ENCODE peak calls at places on chromosomes 1 and 21, in seven cellular contexts. One of them, this sample, is unnamed. For H3K4me1, the result is how much of the 10 kb centered on the place peaks cover.

GRCh38 chr1:98761238-98761637 is 99.7 kb downstream of the SNX7 start:
- DNase-seq in lower lobe of right lung: no peak
- DNase-seq in effector memory CD4-positive, alpha-beta T cell: no peak
- DNase-seq in aorta: no peak
- DNase-seq in heart left ventricle: no peak
- DNase-seq in right cardiac atrium: no peak
- DNase-seq in A549: no peak
- DNase-seq in this sample: no peak

GRCh38 chr1:15204931-15205330 is 42.1 kb upstream of the FHAD1 start:
- DNase-seq in lower lobe of right lung: no peak
- DNase-seq in heart left ventricle: no peak
- DNase-seq in effector memory CD4-positive, alpha-beta T cell: no peak
- DNase-seq in A549: no peak
- DNase-seq in right cardiac atrium: no peak
- DNase-seq in aorta: peak
- DNase-seq in this sample: no peak

GRCh38 chr1:235259133-235259778 is 68.7 kb downstream of the ARID4B start:
- DNase-seq in lower lobe of right lung: no peak
- DNase-seq in A549: no peak
- DNase-seq in aorta: no peak
- DNase-seq in right cardiac atrium: no peak
- DNase-seq in heart left ventricle: no peak
- DNase-seq in effector memory CD4-positive, alpha-beta T cell: no peak
- DNase-seq in this sample: no peak

GRCh38 chr1:210434224-210434623 is 105.5 kb downstream of the HHAT start:
- DNase-seq in lower lobe of right lung: no peak
- DNase-seq in right cardiac atrium: no peak
- DNase-seq in effector memory CD4-positive, alpha-beta T cell: no peak
- DNase-seq in aorta: no peak
- DNase-seq in heart left ventricle: no peak
- DNase-seq in A549: no peak
- DNase-seq in this sample: no peak

GRCh38 chr1:156474966-156475365 is 25.6 kb downstream of the MEF2D start:
- DNase-seq in effector memory CD4-positive, alpha-beta T cell: no peak
- DNase-seq in heart left ventricle: no peak
- DNase-seq in A549: no peak
- DNase-seq in lower lobe of right lung: no peak
- DNase-seq in right cardiac atrium: peak
- DNase-seq in aorta: peak
- DNase-seq in this sample: no peak

GRCh38 chr1:3089490-3089889 is 20.5 kb downstream of the PRDM16 start:
- DNase-seq in effector memory CD4-positive, alpha-beta T cell: no peak
- DNase-seq in A549: no peak
- DNase-seq in lower lobe of right lung: no peak
- DNase-seq in aorta: no peak
- DNase-seq in heart left ventricle: no peak
- DNase-seq in right cardiac atrium: no peak
- DNase-seq in this sample: no peak

GRCh38 chr1:112881742-112882127 is 74.3 kb downstream of the SLC16A1 start:
- DNase-seq in aorta: no peak
- DNase-seq in lower lobe of right lung: no peak
- DNase-seq in effector memory CD4-positive, alpha-beta T cell: no peak
- DNase-seq in A549: no peak
- DNase-seq in right cardiac atrium: no peak
- DNase-seq in heart left ventricle: no peak
- DNase-seq in this sample: no peak

GRCh38 chr1:225454067-225454618 is 26.3 kb upstream of the LBR start:
- DNase-seq in aorta: no peak
- DNase-seq in lower lobe of right lung: no peak
- DNase-seq in effector memory CD4-positive, alpha-beta T cell: no peak
- DNase-seq in A549: no peak
- DNase-seq in heart left ventricle: no peak
- DNase-seq in right cardiac atrium: no peak
- DNase-seq in this sample: no peak

GRCh38 chr1:16091296-16091695 is 17.8 kb upstream of the FAM131C start:
- DNase-seq in heart left ventricle: no peak
- DNase-seq in right cardiac atrium: no peak
- DNase-seq in A549: no peak
- DNase-seq in effector memory CD4-positive, alpha-beta T cell: no peak
- DNase-seq in aorta: peak
- DNase-seq in lower lobe of right lung: no peak
- DNase-seq in this sample: no peak

GRCh38 chr1:7477593-7477992 is 293.5 kb upstream of the VAMP3 start:
- DNase-seq in A549: no peak
- DNase-seq in effector memory CD4-positive, alpha-beta T cell: no peak
- DNase-seq in right cardiac atrium: peak
- DNase-seq in aorta: no peak
- DNase-seq in heart left ventricle: no peak
- DNase-seq in lower lobe of right lung: no peak
- DNase-seq in this sample: no peak

GRCh38 chr1:179816196-179816960 is 61.2 kb downstream of the TOR1AIP2 start:
- DNase-seq in aorta: peak
- DNase-seq in A549: no peak
- DNase-seq in heart left ventricle: peak
- DNase-seq in effector memory CD4-positive, alpha-beta T cell: no peak
- DNase-seq in lower lobe of right lung: no peak
- DNase-seq in right cardiac atrium: peak
- DNase-seq in this sample: no peak

GRCh38 chr1:70146488-70146887 is 58.9 kb downstream of the LRRC40 start:
- DNase-seq in A549: no peak
- DNase-seq in aorta: no peak
- DNase-seq in right cardiac atrium: no peak
- DNase-seq in heart left ventricle: no peak
- DNase-seq in effector memory CD4-positive, alpha-beta T cell: no peak
- DNase-seq in lower lobe of right lung: no peak
- DNase-seq in this sample: no peak

GRCh38 chr21:23639726-23640125 is 1967.6 kb downstream of the MRPL39 start:
- DNase-seq in A549: no peak
- DNase-seq in heart left ventricle: no peak
- DNase-seq in effector memory CD4-positive, alpha-beta T cell: no peak
- DNase-seq in aorta: no peak
- DNase-seq in right cardiac atrium: no peak
- DNase-seq in lower lobe of right lung: no peak
- DNase-seq in this sample: no peak

GRCh38 chr1:164586619-164587018 is 27.6 kb downstream of the PBX1 start:
- DNase-seq in lower lobe of right lung: no peak
- DNase-seq in A549: no peak
- DNase-seq in aorta: no peak
- DNase-seq in right cardiac atrium: no peak
- DNase-seq in heart left ventricle: no peak
- DNase-seq in effector memory CD4-positive, alpha-beta T cell: no peak
- DNase-seq in this sample: no peak

GRCh38 chr1:175591083-175591743 is 152.2 kb downstream of the TNR start:
- DNase-seq in right cardiac atrium: peak
- DNase-seq in lower lobe of right lung: no peak
- DNase-seq in heart left ventricle: peak
- DNase-seq in A549: no peak
- DNase-seq in effector memory CD4-positive, alpha-beta T cell: no peak
- DNase-seq in aorta: no peak
- DNase-seq in this sample: no peak

GRCh38 chr1:112251766-112252506 is 144.1 kb upstream of the CTTNBP2NL start:
- DNase-seq in A549: peak
- DNase-seq in lower lobe of right lung: no peak
- DNase-seq in right cardiac atrium: no peak
- DNase-seq in aorta: no peak
- DNase-seq in effector memory CD4-positive, alpha-beta T cell: no peak
- DNase-seq in heart left ventricle: no peak
- DNase-seq in this sample: no peak

GRCh38 chr1:185929759-185930158 is 195.6 kb downstream of the HMCN1 start:
- DNase-seq in aorta: no peak
- DNase-seq in right cardiac atrium: no peak
- DNase-seq in A549: no peak
- DNase-seq in heart left ventricle: no peak
- DNase-seq in effector memory CD4-positive, alpha-beta T cell: no peak
- DNase-seq in lower lobe of right lung: no peak
- DNase-seq in this sample: no peak

GRCh38 chr1:88867743-88868521 is 23.4 kb downstream of the GTF2B start:
- DNase-seq in aorta: no peak
- DNase-seq in heart left ventricle: no peak
- DNase-seq in right cardiac atrium: no peak
- DNase-seq in effector memory CD4-positive, alpha-beta T cell: no peak
- DNase-seq in lower lobe of right lung: no peak
- DNase-seq in A549: no peak
- DNase-seq in this sample: no peak

GRCh38 chr1:3903141-3904005 is 3.3 kb upstream of the C1orf174 start:
- DNase-seq in aorta: peak
- DNase-seq in heart left ventricle: no peak
- DNase-seq in lower lobe of right lung: peak
- DNase-seq in effector memory CD4-positive, alpha-beta T cell: no peak
- DNase-seq in right cardiac atrium: no peak
- DNase-seq in A549: no peak
- DNase-seq in this sample: no peak

GRCh38 chr1:103145449-103145848 is 37.1 kb upstream of the COL11A1 start:
- DNase-seq in lower lobe of right lung: no peak
- DNase-seq in effector memory CD4-positive, alpha-beta T cell: no peak
- DNase-seq in A549: no peak
- DNase-seq in heart left ventricle: no peak
- DNase-seq in right cardiac atrium: peak
- DNase-seq in aorta: no peak
- DNase-seq in this sample: no peak

GRCh38 chr1:66395202-66396061 is 138.5 kb upstream of the SGIP1 start:
- DNase-seq in right cardiac atrium: peak
- DNase-seq in effector memory CD4-positive, alpha-beta T cell: no peak
- DNase-seq in heart left ventricle: peak
- DNase-seq in lower lobe of right lung: no peak
- DNase-seq in A549: no peak
- DNase-seq in aorta: no peak
- DNase-seq in this sample: no peak

GRCh38 chr21:42144221-42144620 is 73.1 kb downstream of the UMODL1 start:
- DNase-seq in A549: no peak
- DNase-seq in effector memory CD4-positive, alpha-beta T cell: no peak
- DNase-seq in right cardiac atrium: no peak
- DNase-seq in aorta: peak
- DNase-seq in lower lobe of right lung: no peak
- DNase-seq in heart left ventricle: no peak
- DNase-seq in this sample: no peak

GRCh38 chr1:224565611-224566406 is 50.3 kb upstream of the CNIH3 start:
- DNase-seq in aorta: no peak
- DNase-seq in effector memory CD4-positive, alpha-beta T cell: no peak
- DNase-seq in heart left ventricle: no peak
- DNase-seq in right cardiac atrium: no peak
- DNase-seq in lower lobe of right lung: no peak
- DNase-seq in A549: no peak
- DNase-seq in this sample: no peak

GRCh38 chr1:88763649-88764406 is 79.8 kb downstream of the PKN2 start:
- DNase-seq in A549: no peak
- DNase-seq in lower lobe of right lung: no peak
- DNase-seq in right cardiac atrium: no peak
- DNase-seq in heart left ventricle: no peak
- DNase-seq in aorta: no peak
- DNase-seq in effector memory CD4-positive, alpha-beta T cell: no peak
- DNase-seq in this sample: no peak

GRCh38 chr1:145961425-145962156 is 2.8 kb downstream of the ANKRD34A start:
- DNase-seq in aorta: peak
- DNase-seq in A549: no peak
- DNase-seq in lower lobe of right lung: peak
- DNase-seq in effector memory CD4-positive, alpha-beta T cell: no peak
- DNase-seq in heart left ventricle: peak
- DNase-seq in right cardiac atrium: peak
- DNase-seq in this sample: no peak

GRCh38 chr1:231695439-231696255 is 69.1 kb downstream of the DISC1 start:
- DNase-seq in heart left ventricle: no peak
- DNase-seq in A549: no peak
- DNase-seq in effector memory CD4-positive, alpha-beta T cell: no peak
- DNase-seq in lower lobe of right lung: no peak
- DNase-seq in aorta: no peak
- DNase-seq in right cardiac atrium: no peak
- DNase-seq in this sample: no peak
- H3K4me1 ChIP-seq in heart left ventricle: under half
- H3K4me1 ChIP-seq in A549: under half
- H3K4me1 ChIP-seq in effector memory CD4-positive, alpha-beta T cell: under half
- H3K4me1 ChIP-seq in lower lobe of right lung: under half
- H3K4me1 ChIP-seq in aorta: under half
- H3K4me1 ChIP-seq in right cardiac atrium: under half
- H3K4me1 ChIP-seq in this sample: under half

GRCh38 chr1:32063261-32063681 is 9.5 kb upstream of the TMEM39B start:
- DNase-seq in aorta: no peak
- DNase-seq in right cardiac atrium: no peak
- DNase-seq in lower lobe of right lung: no peak
- DNase-seq in A549: peak
- DNase-seq in heart left ventricle: no peak
- DNase-seq in effector memory CD4-positive, alpha-beta T cell: no peak
- DNase-seq in this sample: no peak
- H3K27ac ChIP-seq in aorta: peak
- H3K27ac ChIP-seq in right cardiac atrium: peak
- H3K27ac ChIP-seq in lower lobe of right lung: peak
- H3K27ac ChIP-seq in A549: no peak
- H3K27ac ChIP-seq in heart left ventricle: peak
- H3K27ac ChIP-seq in effector memory CD4-positive, alpha-beta T cell: no peak
- H3K27ac ChIP-seq in this sample: no peak

GRCh38 chr1:246724001-246724724 is at the start of gene SCCPDH:
- DNase-seq in lower lobe of right lung: peak
- DNase-seq in A549: peak
- DNase-seq in heart left ventricle: peak
- DNase-seq in right cardiac atrium: peak
- DNase-seq in effector memory CD4-positive, alpha-beta T cell: peak
- DNase-seq in aorta: peak
- DNase-seq in this sample: no peak
- H3K4me1 ChIP-seq in lower lobe of right lung: under half
- H3K4me1 ChIP-seq in A549: under half
- H3K4me1 ChIP-seq in heart left ventricle: under half
- H3K4me1 ChIP-seq in right cardiac atrium: under half
- H3K4me1 ChIP-seq in effector memory CD4-positive, alpha-beta T cell: under half
- H3K4me1 ChIP-seq in aorta: under half
- H3K4me1 ChIP-seq in this sample: under half

GRCh38 chr1:183989078-183989577 is 48.4 kb downstream of the COLGALT2 start:
- DNase-seq in aorta: peak
- DNase-seq in right cardiac atrium: peak
- DNase-seq in effector memory CD4-positive, alpha-beta T cell: no peak
- DNase-seq in A549: no peak
- DNase-seq in lower lobe of right lung: no peak
- DNase-seq in heart left ventricle: peak
- DNase-seq in this sample: no peak

GRCh38 chr1:183989604-183990003 is 47.9 kb downstream of the COLGALT2 start:
- DNase-seq in aorta: no peak
- DNase-seq in heart left ventricle: no peak
- DNase-seq in A549: no peak
- DNase-seq in effector memory CD4-positive, alpha-beta T cell: no peak
- DNase-seq in right cardiac atrium: no peak
- DNase-seq in lower lobe of right lung: no peak
- DNase-seq in this sample: no peak

GRCh38 chr1:183992424-183992823 is 45.1 kb downstream of the COLGALT2 start:
- DNase-seq in effector memory CD4-positive, alpha-beta T cell: no peak
- DNase-seq in heart left ventricle: no peak
- DNase-seq in A549: no peak
- DNase-seq in aorta: no peak
- DNase-seq in lower lobe of right lung: no peak
- DNase-seq in right cardiac atrium: no peak
- DNase-seq in this sample: no peak

GRCh38 chr1:183993132-183993531 is 44.4 kb downstream of the COLGALT2 start:
- DNase-seq in right cardiac atrium: no peak
- DNase-seq in A549: no peak
- DNase-seq in lower lobe of right lung: no peak
- DNase-seq in heart left ventricle: no peak
- DNase-seq in aorta: no peak
- DNase-seq in effector memory CD4-positive, alpha-beta T cell: no peak
- DNase-seq in this sample: no peak

GRCh38 chr1:183991360-183992155 is 46.0 kb downstream of the COLGALT2 start:
- DNase-seq in aorta: no peak
- DNase-seq in right cardiac atrium: no peak
- DNase-seq in heart left ventricle: no peak
- DNase-seq in A549: no peak
- DNase-seq in lower lobe of right lung: no peak
- DNase-seq in effector memory CD4-positive, alpha-beta T cell: no peak
- DNase-seq in this sample: no peak
- H3K27ac ChIP-seq in aorta: no peak
- H3K27ac ChIP-seq in right cardiac atrium: no peak
- H3K27ac ChIP-seq in heart left ventricle: no peak
- H3K27ac ChIP-seq in A549: no peak
- H3K27ac ChIP-seq in lower lobe of right lung: no peak
- H3K27ac ChIP-seq in effector memory CD4-positive, alpha-beta T cell: no peak
- H3K27ac ChIP-seq in this sample: no peak

This sample was measured in esophagus squamous epithelium.